ENCODE peak calls at places on chromosomes 3 and 15, in ten cellular contexts. X is NCI-H774; Q is AG04450; O is AG20443; I is T1000; M is amniotic epithelial cell; C is C1 segment of cervical spinal cord; D is effector CD4-positive, alpha-beta T cell; A is CD4-positive, alpha-beta T cell; G is foreskin melanocyte. H is an unnamed sample.

GRCh38 chr3:143951351-143951971 is 20.2 kb upstream of the DIPK2A start:
- DNase-seq in G (peak; percentile 52), O (peak; percentile 31), A (no peak), M (peak; percentile 39), C (no peak), Q (no peak), I (no peak), X (no peak), D (no peak), H (no peak)

GRCh38 chr3:10942806-10943205 is 49.7 kb upstream of the SLC6A1 start:
- DNase-seq in X (no peak), O (no peak), A (no peak), Q (no peak), G (no peak), D (no peak), C (no peak), M (no peak), I (no peak), H (peak; percentile 3)

GRCh38 chr15:45386974-45387373 is 8.6 kb upstream of the GATM start:
- DNase-seq in A (no peak), X (no peak), O (no peak), C (no peak), G (no peak), I (no peak), M (no peak), Q (no peak), D (no peak), H (no peak)

GRCh38 chr3:138376663-138377062 is 28.3 kb downstream of the MRAS start:
- DNase-seq in O (no peak), M (no peak), D (no peak), X (no peak), I (no peak), C (no peak), Q (no peak), A (no peak), G (no peak), H (no peak)

GRCh38 chr15:64905119-64905831 is 6.4 kb upstream of the ANKDD1A start:
- DNase-seq in C (peak; percentile 24), D (peak; percentile 67), X (no peak), I (peak; percentile 55), Q (no peak), A (peak; percentile 63), G (peak; percentile 59), O (peak; percentile 91), M (peak; percentile 67), H (no peak)

GRCh38 chr3:51378726-51379125 is 6.4 kb upstream of the MANF start:
- DNase-seq in D (no peak), A (no peak), Q (no peak), M (no peak), C (no peak), X (no peak), I (no peak), O (no peak), G (no peak), H (no peak)

GRCh38 chr3:194936659-194937058 is 251.0 kb downstream of the FAM43A start:
- DNase-seq in M (no peak), A (no peak), Q (no peak), I (no peak), C (no peak), O (no peak), X (no peak), G (no peak), D (no peak), H (no peak)

GRCh38 chr15:96115642-96116041 is 214.9 kb upstream of the NR2F2 start:
- DNase-seq in Q (peak; percentile 18), A (no peak), I (no peak), O (peak; percentile 64), G (no peak), X (no peak), C (no peak), D (no peak), M (peak; percentile 81), H (no peak)

GRCh38 chr15:99102332-99103235 is 2.3 kb upstream of the SYNM start:
- DNase-seq in G (no peak), Q (no peak), A (no peak), O (no peak), I (no peak), C (no peak), X (no peak), D (no peak), M (no peak), H (peak; percentile 77)

GRCh38 chr15:70147778-70148177 is 50.1 kb upstream of the TLE3 start:
- DNase-seq in A (no peak), G (no peak), Q (no peak), O (no peak), D (no peak), X (no peak), C (no peak), M (no peak), I (no peak), H (no peak)

GRCh38 chr3:54123538-54124196 is 1.3 kb downstream of the CACNA2D3 start:
- DNase-seq in A (no peak), G (no peak), Q (no peak), I (no peak), C (no peak), D (no peak), X (no peak), O (peak; percentile 27), M (peak; percentile 7), H (no peak)

GRCh38 chr3:50635066-50635465 is 18.1 kb downstream of the MAPKAPK3 start:
- DNase-seq in I (no peak), Q (no peak), M (no peak), D (no peak), A (no peak), O (no peak), C (no peak), X (no peak), G (no peak), H (no peak)

GRCh38 chr15:61518191-61518950 is 289.3 kb upstream of the RORA start:
- DNase-seq in I (no peak), X (no peak), O (no peak), Q (no peak), D (no peak), A (no peak), C (no peak), M (no peak), G (no peak), H (no peak)

GRCh38 chr3:111923821-111924220 is 55.0 kb upstream of the ABHD10 start:
- DNase-seq in M (no peak), X (no peak), G (no peak), C (no peak), Q (no peak), O (no peak), A (no peak), D (no peak), I (no peak), H (no peak)

GRCh38 chr15:97875513-97876285 is 84.8 kb upstream of the ARRDC4 start:
- DNase-seq in Q (no peak), D (no peak), G (no peak), X (peak; percentile 28), O (no peak), C (no peak), I (peak; percentile 32), M (peak; percentile 5), A (no peak), H (no peak)

GRCh38 chr3:149011676-149012075 is 20.3 kb downstream of the GYG1 start:
- DNase-seq in A (no peak), M (no peak), G (no peak), X (no peak), Q (no peak), I (no peak), C (no peak), D (no peak), O (no peak), H (no peak)

GRCh38 chr15:48888209-48888608 is 10.3 kb downstream of the EID1 start:
- DNase-seq in C (no peak), A (no peak), D (no peak), Q (no peak), I (no peak), M (no peak), O (no peak), G (no peak), X (no peak), H (no peak)

GRCh38 chr15:52370010-52370409 is 74.4 kb upstream of the MYO5C start:
- DNase-seq in O (no peak), G (no peak), X (no peak), Q (no peak), A (no peak), I (no peak), M (no peak), C (no peak), D (no peak), H (no peak)

GRCh38 chr3:197364410-197365071 is 66.1 kb upstream of the DLG1 start:
- DNase-seq in X (no peak), G (no peak), I (no peak), A (no peak), M (peak; percentile 77), D (no peak), Q (no peak), O (no peak), C (no peak), H (no peak)

GRCh38 chr3:146640955-146641867 is 36.1 kb upstream of the PLSCR5 start:
- DNase-seq in X (peak; percentile 65), G (peak; percentile 67), C (no peak), O (peak; percentile 25), A (no peak), Q (peak; percentile 8), M (peak; percentile 36), I (no peak), D (no peak), H (no peak)

GRCh38 chr15:83200162-83200561 is 7.5 kb downstream of the HDGFL3 start:
- DNase-seq in X (no peak), I (no peak), Q (no peak), G (no peak), C (no peak), A (no peak), M (peak; percentile 37), O (no peak), D (no peak), H (no peak)

GRCh38 chr3:178454714-178455113 is 81.5 kb upstream of the KCNMB2 start:
- DNase-seq in Q (no peak), I (no peak), O (peak; percentile 58), M (peak; percentile 45), G (no peak), A (no peak), C (no peak), D (no peak), X (no peak), H (no peak)

GRCh38 chr3:149085828-149086231 is 503 bp downstream of the HLTF start:
- DNase-seq in I (no peak), O (peak; percentile 40), C (no peak), M (peak; percentile 21), A (no peak), D (no peak), G (peak; percentile 35), Q (no peak), X (peak; percentile 45), H (no peak)

GRCh38 chr3:155070932-155071387 is 9.2 kb upstream of the MME start:
- DNase-seq in M (peak; percentile 99), D (no peak), G (peak; percentile 100), A (no peak), Q (peak; percentile 96), O (peak; percentile 89), X (no peak), I (peak; percentile 77), C (no peak), H (no peak)

GRCh38 chr3:94293793-94294195 is 230.9 kb downstream of the NSUN3 start:
- DNase-seq in I (no peak), C (no peak), D (no peak), G (no peak), M (no peak), Q (no peak), X (no peak), O (no peak), A (no peak), H (no peak)

GRCh38 chr3:132343018-132343612 is 25.9 kb downstream of the ACP3 start:
- DNase-seq in A (no peak), M (peak; percentile 66), Q (peak; percentile 24), D (no peak), C (no peak), X (peak; percentile 28), G (peak; percentile 54), I (peak; percentile 10), O (peak; percentile 50), H (no peak)

GRCh38 chr3:187878776-187879524 is 133.7 kb upstream of the BCL6 start:
- DNase-seq in C (no peak), A (no peak), I (no peak), G (no peak), M (peak; percentile 70), D (no peak), Q (no peak), X (peak; percentile 16), O (peak; percentile 35), H (no peak)

GRCh38 chr3:197256836-197257444 is 41.5 kb downstream of the DLG1 start:
- DNase-seq in D (peak; percentile 18), C (no peak), O (peak; percentile 22), X (no peak), A (no peak), M (peak; percentile 54), I (no peak), Q (peak; percentile 24), G (no peak), H (no peak)